ENCODE peak calls at places on chromosomes 11 and 22, in nine cellular contexts. Q is esophagus squamous epithelium, R is IMR-90, P is NB4, F is cardiac fibroblast, V is fibroblast of mammary gland, Y is fibroblast of the aortic adventitia, H is kidney epithelial cell, W is tibial artery. K is an unnamed sample.

GRCh38 chr11:134224710-134225662 is 515 bp downstream of the VPS26B start:
- DNase-seq in Q (no peak), R (peak), P (peak), F (peak), V (no peak), Y (no peak), H (no peak), W (peak), K (no peak)

GRCh38 chr11:82802710-82803109 is 69.0 kb upstream of the FAM181B start:
- DNase-seq in Q (no peak), R (no peak), P (no peak), F (no peak), V (no peak), Y (no peak), H (no peak), W (no peak), K (no peak)

GRCh38 chr11:118287006-118287405 is 17.5 kb upstream of the CD3E start:
- DNase-seq in Q (no peak), R (no peak), P (no peak), F (peak), V (peak), Y (peak), H (no peak), W (no peak), K (peak)

GRCh38 chr22:36374603-36375024 is 13.2 kb downstream of the MYH9 start:
- DNase-seq in Q (no peak), R (peak), P (peak), F (peak), V (peak), Y (peak), H (peak), W (peak), K (no peak)

GRCh38 chr11:67698247-67698646 is 23.8 kb upstream of the ALDH3B2 start:
- DNase-seq in Q (no peak), R (no peak), P (peak), F (peak), V (peak), Y (no peak), H (no peak), W (no peak), K (no peak)

GRCh38 chr11:61700221-61700620 is 20.0 kb downstream of the DAGLA start:
- DNase-seq in Q (no peak), R (peak), P (peak), F (peak), V (peak), Y (peak), H (peak), W (no peak), K (no peak)

GRCh38 chr22:50530280-50530856 is 556 bp upstream of the TYMP start:
- DNase-seq in Q (no peak), R (peak), P (peak), F (peak), V (peak), Y (peak), H (no peak), W (peak), K (peak)

GRCh38 chr11:102361100-102362021 is 14.3 kb downstream of the BIRC2 start:
- DNase-seq in Q (no peak), R (peak), P (peak), F (no peak), V (peak), Y (no peak), H (no peak), W (no peak), K (no peak)

GRCh38 chr11:75966546-75967287 is 151.7 kb downstream of the UVRAG start:
- DNase-seq in Q (no peak), R (peak), P (peak), F (peak), V (peak), Y (peak), H (no peak), W (no peak), K (peak)

GRCh38 chr11:2760196-2760871 is 60.5 kb upstream of the KCNQ1OT1 start:
- DNase-seq in Q (no peak), R (no peak), P (no peak), F (no peak), V (no peak), Y (no peak), H (no peak), W (peak), K (no peak)

GRCh38 chr11:15750535-15751297 is 605.6 kb downstream of the SOX6 start:
- DNase-seq in Q (no peak), R (no peak), P (no peak), F (no peak), V (no peak), Y (no peak), H (no peak), W (no peak), K (no peak)

GRCh38 chr11:24683578-24683977 is 186.7 kb downstream of the LUZP2 start:
- DNase-seq in Q (no peak), R (no peak), P (no peak), F (no peak), V (no peak), Y (no peak), H (no peak), W (no peak), K (no peak)

GRCh38 chr11:45289369-45289768 is 3.2 kb upstream of the SYT13 start:
- DNase-seq in Q (no peak), R (peak), P (no peak), F (peak), V (peak), Y (peak), H (peak), W (no peak), K (peak)

GRCh38 chr11:773830-774229 is 3.5 kb downstream of the GATD1 start:
- DNase-seq in Q (no peak), R (no peak), P (no peak), F (no peak), V (no peak), Y (no peak), H (no peak), W (no peak), K (no peak)

GRCh38 chr11:15918212-15918611 is 438.1 kb downstream of the SOX6 start:
- DNase-seq in Q (no peak), R (no peak), P (no peak), F (no peak), V (no peak), Y (no peak), H (no peak), W (peak), K (no peak)

GRCh38 chr22:37726240-37726887 is 29.5 kb downstream of the TRIOBP start:
- DNase-seq in Q (no peak), R (peak), P (peak), F (peak), V (peak), Y (peak), H (no peak), W (no peak), K (no peak)

GRCh38 chr11:29962243-29962642 is 54.6 kb downstream of the KCNA4 start:
- DNase-seq in Q (no peak), R (no peak), P (peak), F (no peak), V (peak), Y (no peak), H (no peak), W (no peak), K (no peak)

GRCh38 chr11:22753401-22753800 is 76.2 kb downstream of the SVIP start:
- DNase-seq in Q (no peak), R (no peak), P (no peak), F (no peak), V (no peak), Y (no peak), H (no peak), W (no peak), K (no peak)

GRCh38 chr11:58919980-58920379 is 19.3 kb upstream of the GLYATL1 start:
- DNase-seq in Q (no peak), R (no peak), P (peak), F (no peak), V (no peak), Y (no peak), H (no peak), W (no peak), K (no peak)

GRCh38 chr11:456533-456932 is 6.5 kb downstream of the PTDSS2 start:
- DNase-seq in Q (no peak), R (no peak), P (no peak), F (no peak), V (no peak), Y (no peak), H (no peak), W (no peak), K (no peak)

GRCh38 chr11:83006877-83007330 is 64.8 kb downstream of the RAB30 start:
- DNase-seq in Q (no peak), R (no peak), P (no peak), F (no peak), V (no peak), Y (peak), H (no peak), W (no peak), K (no peak)

GRCh38 chr11:405976-406795 is 8.6 kb downstream of the SIGIRR start:
- DNase-seq in Q (no peak), R (no peak), P (no peak), F (no peak), V (no peak), Y (no peak), H (no peak), W (peak), K (no peak)

GRCh38 chr11:64996710-64997380 is at the start of gene BATF2:
- DNase-seq in Q (no peak), R (peak), P (peak), F (peak), V (peak), Y (peak), H (no peak), W (peak), K (peak)
- TF ChIP-seq CTCF in Q (peak), R (peak), P (peak), F (peak), V (peak), Y (peak), H (peak), W (peak), K (peak)

GRCh38 chr22:19260194-19260593 is 31.3 kb downstream of the CLTCL1 start:
- DNase-seq in Q (no peak), R (no peak), P (no peak), F (no peak), V (no peak), Y (no peak), H (no peak), W (no peak), K (no peak)
- H3K4me3 ChIP-seq in Q (no peak), R (no peak), P (peak), F (no peak), V (no peak), Y (no peak), H (no peak), W (no peak), K (no peak)

GRCh38 chr11:128390246-128390645 is 197.1 kb downstream of the ETS1 start:
- DNase-seq in Q (no peak), R (no peak), P (no peak), F (no peak), V (no peak), Y (no peak), H (no peak), W (no peak), K (no peak)

GRCh38 chr11:128394436-128395089 is 192.8 kb downstream of the ETS1 start:
- DNase-seq in Q (no peak), R (peak), P (no peak), F (peak), V (peak), Y (peak), H (no peak), W (no peak), K (no peak)

GRCh38 chr11:128389461-128389976 is 197.8 kb downstream of the ETS1 start:
- DNase-seq in Q (no peak), R (no peak), P (no peak), F (no peak), V (no peak), Y (no peak), H (no peak), W (no peak), K (no peak)

GRCh38 chr11:128392259-128392658 is 195.1 kb downstream of the ETS1 start:
- DNase-seq in Q (no peak), R (no peak), P (no peak), F (no peak), V (no peak), Y (no peak), H (no peak), W (no peak), K (no peak)

DNA sequence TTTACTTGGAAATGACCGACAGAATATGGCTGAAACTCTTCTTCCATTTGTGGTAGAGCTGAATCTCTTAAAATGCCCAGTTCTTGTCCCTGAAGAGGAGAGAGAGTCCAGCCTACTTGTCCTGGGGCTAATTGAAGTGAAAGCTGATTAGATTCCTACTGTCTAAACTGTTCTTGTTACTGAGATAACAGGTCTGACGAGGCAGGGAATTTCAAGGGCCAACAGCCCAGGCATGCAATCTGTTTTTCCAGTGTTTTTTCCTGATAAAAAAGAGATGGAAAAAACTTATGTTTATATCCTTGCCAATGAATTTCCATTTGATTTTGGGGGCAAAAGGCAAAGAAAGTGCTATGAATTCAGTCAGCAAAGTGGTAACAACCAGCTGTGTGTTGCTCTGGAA is 195.5 kb downstream of the ETS1 start:
- DNase-seq in Q (no peak), R (no peak), P (no peak), F (no peak), V (no peak), Y (peak), H (no peak), W (no peak), K (no peak)
- TF ChIP-seq CTCF in Q (no peak), R (no peak), P (no peak), F (no peak), V (no peak), Y (no peak), H (no peak), W (no peak), K (no peak)

GRCh38 chr11:19201737-19202605 is at the start of gene CSRP3:
- DNase-seq in Q (no peak), R (peak), P (no peak), F (no peak), V (no peak), Y (peak), H (no peak), W (no peak), K (no peak)
- H3K4me3 ChIP-seq in Q (no peak), R (no peak), P (no peak), F (no peak), V (no peak), Y (no peak), H (no peak), W (no peak), K (no peak)

DNA sequence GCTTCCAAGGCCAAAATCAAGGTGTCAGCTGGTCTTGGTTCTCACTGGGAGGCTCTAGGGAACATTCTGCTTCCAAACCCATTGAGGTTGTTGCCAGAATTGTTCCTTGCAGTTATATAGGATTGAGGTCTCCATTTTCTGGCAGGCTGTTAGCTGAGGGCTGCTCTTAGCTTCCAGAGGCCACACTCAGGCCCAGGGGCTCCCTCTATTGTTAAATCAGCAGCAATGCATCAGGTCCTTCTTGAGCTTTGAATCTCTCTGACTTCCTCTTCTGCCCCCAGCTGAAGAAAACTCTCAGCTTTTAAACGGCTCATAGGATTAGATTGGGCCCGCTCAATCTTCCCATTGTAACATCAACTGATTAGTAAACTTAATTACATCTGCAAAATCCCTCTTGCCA is 39.3 kb upstream of the BSX start:
- DNase-seq in Q (no peak), R (peak), P (peak), F (peak), V (peak), Y (peak), H (no peak), W (no peak), K (no peak)
- TF ChIP-seq CTCF in Q (no peak), R (peak), P (peak), F (peak), V (peak), Y (peak), H (peak), W (peak), K (peak)

K was measured in AG09309.